ENCODE peak calls at places on chromosome 19, in four cellular contexts. One of them, this sample, is unnamed.

GRCh38 chr19:959935-960502 is 24.1 kb upstream of the WDR18 start:
- DNase-seq in stimulated activated CD4-positive, alpha-beta T cell treated with anti-CD3 and anti-CD28 coated beads, TNF-alpha, amount 100 ng/mL, for 1 hour: no peak
- DNase-seq in EL: no peak
- DNase-seq in spleen: no peak
- DNase-seq in this sample: no peak

GRCh38 chr19:53947624-53948023 is 15.1 kb upstream of the CACNG8 start:
- DNase-seq in spleen: no peak
- DNase-seq in stimulated activated CD4-positive, alpha-beta T cell treated with anti-CD3 and anti-CD28 coated beads, TNF-alpha, amount 100 ng/mL, for 1 hour: no peak
- DNase-seq in EL: peak
- DNase-seq in this sample: no peak

GRCh38 chr19:53532362-53532761 is 5.6 kb upstream of the ZNF331 start:
- DNase-seq in EL: no peak
- DNase-seq in stimulated activated CD4-positive, alpha-beta T cell treated with anti-CD3 and anti-CD28 coated beads, TNF-alpha, amount 100 ng/mL, for 1 hour: no peak
- DNase-seq in spleen: no peak
- DNase-seq in this sample: no peak

GRCh38 chr19:12133069-12133468 is 7.1 kb downstream of the ZNF20 start:
- DNase-seq in EL: no peak
- DNase-seq in stimulated activated CD4-positive, alpha-beta T cell treated with anti-CD3 and anti-CD28 coated beads, TNF-alpha, amount 100 ng/mL, for 1 hour: no peak
- DNase-seq in spleen: no peak
- DNase-seq in this sample: no peak

GRCh38 chr19:2962018-2962670 is 15.2 kb upstream of the TLE6 start:
- DNase-seq in stimulated activated CD4-positive, alpha-beta T cell treated with anti-CD3 and anti-CD28 coated beads, TNF-alpha, amount 100 ng/mL, for 1 hour: no peak
- DNase-seq in EL: peak
- DNase-seq in spleen: no peak
- DNase-seq in this sample: no peak

GRCh38 chr19:48999481-49000325 is 6.0 kb downstream of the RUVBL2 start:
- DNase-seq in EL: peak
- DNase-seq in stimulated activated CD4-positive, alpha-beta T cell treated with anti-CD3 and anti-CD28 coated beads, TNF-alpha, amount 100 ng/mL, for 1 hour: peak
- DNase-seq in spleen: peak
- DNase-seq in this sample: no peak

GRCh38 chr19:4474504-4475136 is 2.5 kb downstream of the HDGFL2 start:
- DNase-seq in stimulated activated CD4-positive, alpha-beta T cell treated with anti-CD3 and anti-CD28 coated beads, TNF-alpha, amount 100 ng/mL, for 1 hour: no peak
- DNase-seq in EL: peak
- DNase-seq in spleen: no peak
- DNase-seq in this sample: no peak

GRCh38 chr19:49912965-49913685 is 15.9 kb upstream of the ATF5 start:
- DNase-seq in spleen: no peak
- DNase-seq in stimulated activated CD4-positive, alpha-beta T cell treated with anti-CD3 and anti-CD28 coated beads, TNF-alpha, amount 100 ng/mL, for 1 hour: no peak
- DNase-seq in EL: no peak
- DNase-seq in this sample: no peak

GRCh38 chr19:2345794-2346663 is 14.0 kb upstream of the TMPRSS9 start:
- DNase-seq in spleen: no peak
- DNase-seq in stimulated activated CD4-positive, alpha-beta T cell treated with anti-CD3 and anti-CD28 coated beads, TNF-alpha, amount 100 ng/mL, for 1 hour: no peak
- DNase-seq in EL: no peak
- DNase-seq in this sample: no peak

GRCh38 chr19:48745208-48745995 is 1.3 kb downstream of the IZUMO1 start:
- DNase-seq in spleen: no peak
- DNase-seq in stimulated activated CD4-positive, alpha-beta T cell treated with anti-CD3 and anti-CD28 coated beads, TNF-alpha, amount 100 ng/mL, for 1 hour: no peak
- DNase-seq in EL: peak
- DNase-seq in this sample: no peak

GRCh38 chr19:28465317-28466086 is 747.4 kb downstream of the UQCRFS1 start:
- DNase-seq in EL: peak
- DNase-seq in spleen: peak
- DNase-seq in stimulated activated CD4-positive, alpha-beta T cell treated with anti-CD3 and anti-CD28 coated beads, TNF-alpha, amount 100 ng/mL, for 1 hour: no peak
- DNase-seq in this sample: no peak

GRCh38 chr19:18972301-18972831 is 31.3 kb upstream of the HOMER3 start:
- DNase-seq in spleen: no peak
- DNase-seq in EL: peak
- DNase-seq in stimulated activated CD4-positive, alpha-beta T cell treated with anti-CD3 and anti-CD28 coated beads, TNF-alpha, amount 100 ng/mL, for 1 hour: no peak
- DNase-seq in this sample: no peak

GRCh38 chr19:2611483-2612464 is 90.7 kb downstream of the GNG7 start:
- DNase-seq in spleen: no peak
- DNase-seq in EL: no peak
- DNase-seq in stimulated activated CD4-positive, alpha-beta T cell treated with anti-CD3 and anti-CD28 coated beads, TNF-alpha, amount 100 ng/mL, for 1 hour: no peak
- DNase-seq in this sample: no peak

GRCh38 chr19:34337747-34338146 is 27.2 kb upstream of the GPI start:
- DNase-seq in stimulated activated CD4-positive, alpha-beta T cell treated with anti-CD3 and anti-CD28 coated beads, TNF-alpha, amount 100 ng/mL, for 1 hour: no peak
- DNase-seq in EL: no peak
- DNase-seq in spleen: no peak
- DNase-seq in this sample: no peak

GRCh38 chr19:4456566-4456842 is 1.1 kb downstream of the UBXN6 start:
- DNase-seq in spleen: peak
- DNase-seq in EL: peak
- DNase-seq in stimulated activated CD4-positive, alpha-beta T cell treated with anti-CD3 and anti-CD28 coated beads, TNF-alpha, amount 100 ng/mL, for 1 hour: no peak
- DNase-seq in this sample: no peak

GRCh38 chr19:47022140-47022536 is 2.5 kb downstream of the NPAS1 start:
- DNase-seq in spleen: no peak
- DNase-seq in EL: no peak
- DNase-seq in stimulated activated CD4-positive, alpha-beta T cell treated with anti-CD3 and anti-CD28 coated beads, TNF-alpha, amount 100 ng/mL, for 1 hour: no peak
- DNase-seq in this sample: no peak

GRCh38 chr19:45917421-45918091 is 3.0 kb upstream of the NANOS2 start:
- DNase-seq in spleen: no peak
- DNase-seq in EL: no peak
- DNase-seq in stimulated activated CD4-positive, alpha-beta T cell treated with anti-CD3 and anti-CD28 coated beads, TNF-alpha, amount 100 ng/mL, for 1 hour: no peak
- DNase-seq in this sample: no peak

GRCh38 chr19:2084993-2085720 is 11.0 kb downstream of the MOB3A start:
- DNase-seq in EL: peak
- DNase-seq in stimulated activated CD4-positive, alpha-beta T cell treated with anti-CD3 and anti-CD28 coated beads, TNF-alpha, amount 100 ng/mL, for 1 hour: peak
- DNase-seq in spleen: peak
- DNase-seq in this sample: peak

GRCh38 chr19:12794936-12795335 is 3.6 kb downstream of the JUNB start:
- DNase-seq in spleen: peak
- DNase-seq in EL: no peak
- DNase-seq in stimulated activated CD4-positive, alpha-beta T cell treated with anti-CD3 and anti-CD28 coated beads, TNF-alpha, amount 100 ng/mL, for 1 hour: no peak
- DNase-seq in this sample: no peak

GRCh38 chr19:4519172-4519496 is 848 bp upstream of the PLIN4 start:
- DNase-seq in EL: no peak
- DNase-seq in spleen: no peak
- DNase-seq in stimulated activated CD4-positive, alpha-beta T cell treated with anti-CD3 and anti-CD28 coated beads, TNF-alpha, amount 100 ng/mL, for 1 hour: no peak
- DNase-seq in this sample: no peak

GRCh38 chr19:42529248-42529764 is 1.0 kb upstream of the CEACAM1 start:
- DNase-seq in spleen: peak
- DNase-seq in stimulated activated CD4-positive, alpha-beta T cell treated with anti-CD3 and anti-CD28 coated beads, TNF-alpha, amount 100 ng/mL, for 1 hour: peak
- DNase-seq in EL: peak
- DNase-seq in this sample: peak

GRCh38 chr19:4575267-4575793 is 15.8 kb upstream of the SEMA6B start:
- DNase-seq in spleen: no peak
- DNase-seq in EL: peak
- DNase-seq in stimulated activated CD4-positive, alpha-beta T cell treated with anti-CD3 and anti-CD28 coated beads, TNF-alpha, amount 100 ng/mL, for 1 hour: no peak
- DNase-seq in this sample: no peak

GRCh38 chr19:29841559-29842367 is 30.0 kb downstream of the CCNE1 start:
- DNase-seq in stimulated activated CD4-positive, alpha-beta T cell treated with anti-CD3 and anti-CD28 coated beads, TNF-alpha, amount 100 ng/mL, for 1 hour: no peak
- DNase-seq in spleen: no peak
- DNase-seq in EL: peak
- DNase-seq in this sample: peak

GRCh38 chr19:18905058-18905456 is 9.1 kb upstream of the CERS1 start:
- DNase-seq in stimulated activated CD4-positive, alpha-beta T cell treated with anti-CD3 and anti-CD28 coated beads, TNF-alpha, amount 100 ng/mL, for 1 hour: no peak
- DNase-seq in spleen: no peak
- DNase-seq in EL: no peak
- DNase-seq in this sample: no peak

GRCh38 chr19:14363203-14364097 is 17.8 kb upstream of the ADGRE5 start:
- DNase-seq in EL: peak
- DNase-seq in stimulated activated CD4-positive, alpha-beta T cell treated with anti-CD3 and anti-CD28 coated beads, TNF-alpha, amount 100 ng/mL, for 1 hour: no peak
- DNase-seq in spleen: peak
- DNase-seq in this sample: peak

GRCh38 chr19:4803736-4804695 is 12.5 kb downstream of the FEM1A start:
- DNase-seq in stimulated activated CD4-positive, alpha-beta T cell treated with anti-CD3 and anti-CD28 coated beads, TNF-alpha, amount 100 ng/mL, for 1 hour: no peak
- DNase-seq in spleen: peak
- DNase-seq in EL: peak
- DNase-seq in this sample: peak

GRCh38 chr19:2944403-2944774 is 382 bp downstream of the ZNF77 start:
- DNase-seq in spleen: no peak
- DNase-seq in stimulated activated CD4-positive, alpha-beta T cell treated with anti-CD3 and anti-CD28 coated beads, TNF-alpha, amount 100 ng/mL, for 1 hour: no peak
- DNase-seq in EL: no peak
- DNase-seq in this sample: no peak

GRCh38 chr19:44748426-44749254 is at the start of gene BCL3:
- DNase-seq in EL: no peak
- DNase-seq in stimulated activated CD4-positive, alpha-beta T cell treated with anti-CD3 and anti-CD28 coated beads, TNF-alpha, amount 100 ng/mL, for 1 hour: peak
- DNase-seq in spleen: peak
- DNase-seq in this sample: peak

GRCh38 chr19:17659996-17660395 is 28.2 kb downstream of the UNC13A start:
- DNase-seq in spleen: no peak
- DNase-seq in EL: no peak
- DNase-seq in stimulated activated CD4-positive, alpha-beta T cell treated with anti-CD3 and anti-CD28 coated beads, TNF-alpha, amount 100 ng/mL, for 1 hour: no peak
- DNase-seq in this sample: no peak

GRCh38 chr19:8680676-8681344 is 17.8 kb downstream of the ACTL9 start:
- DNase-seq in stimulated activated CD4-positive, alpha-beta T cell treated with anti-CD3 and anti-CD28 coated beads, TNF-alpha, amount 100 ng/mL, for 1 hour: no peak
- DNase-seq in spleen: no peak
- DNase-seq in EL: no peak
- DNase-seq in this sample: no peak

GRCh38 chr19:52923782-52924593 is 760 bp upstream of the ZNF888 start:
- DNase-seq in stimulated activated CD4-positive, alpha-beta T cell treated with anti-CD3 and anti-CD28 coated beads, TNF-alpha, amount 100 ng/mL, for 1 hour: no peak
- DNase-seq in EL: peak
- DNase-seq in spleen: peak
- DNase-seq in this sample: peak

GRCh38 chr19:12090807-12091206 is 26.3 kb downstream of the ZNF844 start:
- DNase-seq in stimulated activated CD4-positive, alpha-beta T cell treated with anti-CD3 and anti-CD28 coated beads, TNF-alpha, amount 100 ng/mL, for 1 hour: no peak
- DNase-seq in EL: peak
- DNase-seq in spleen: peak
- DNase-seq in this sample: peak

GRCh38 chr19:49356382-49356781 is 5.8 kb downstream of the TEAD2 start:
- DNase-seq in spleen: no peak
- DNase-seq in EL: no peak
- DNase-seq in stimulated activated CD4-positive, alpha-beta T cell treated with anti-CD3 and anti-CD28 coated beads, TNF-alpha, amount 100 ng/mL, for 1 hour: no peak
- DNase-seq in this sample: no peak

GRCh38 chr19:29404015-29404414 is 121.8 kb upstream of the VSTM2B start:
- DNase-seq in EL: no peak
- DNase-seq in spleen: no peak
- DNase-seq in stimulated activated CD4-positive, alpha-beta T cell treated with anti-CD3 and anti-CD28 coated beads, TNF-alpha, amount 100 ng/mL, for 1 hour: no peak
- DNase-seq in this sample: no peak

GRCh38 chr19:4326215-4326836 is 12.3 kb downstream of the STAP2 start:
- DNase-seq in EL: no peak
- DNase-seq in spleen: no peak
- DNase-seq in stimulated activated CD4-positive, alpha-beta T cell treated with anti-CD3 and anti-CD28 coated beads, TNF-alpha, amount 100 ng/mL, for 1 hour: no peak
- DNase-seq in this sample: no peak

GRCh38 chr19:53102701-53103140 is 501 bp downstream of the ZNF160 start:
- DNase-seq in spleen: peak
- DNase-seq in stimulated activated CD4-positive, alpha-beta T cell treated with anti-CD3 and anti-CD28 coated beads, TNF-alpha, amount 100 ng/mL, for 1 hour: no peak
- DNase-seq in EL: peak
- DNase-seq in this sample: peak

GRCh38 chr19:41000310-41000737 is 9.2 kb downstream of the CYP2B6 start:
- DNase-seq in spleen: no peak
- DNase-seq in EL: no peak
- DNase-seq in stimulated activated CD4-positive, alpha-beta T cell treated with anti-CD3 and anti-CD28 coated beads, TNF-alpha, amount 100 ng/mL, for 1 hour: no peak
- DNase-seq in this sample: peak

GRCh38 chr19:23287620-23288019 is 37.4 kb upstream of the ZNF724 start:
- DNase-seq in EL: no peak
- DNase-seq in stimulated activated CD4-positive, alpha-beta T cell treated with anti-CD3 and anti-CD28 coated beads, TNF-alpha, amount 100 ng/mL, for 1 hour: no peak
- DNase-seq in spleen: no peak
- DNase-seq in this sample: no peak

This sample was measured in upper lobe of right lung.